ENCODE peak calls at places on chromosomes 16 and 17, in five cellular contexts. One of them, this sample, is unnamed. For H3K4me1, the result is how much of the 10 kb centered on the place peaks cover.

GRCh38 chr16:66267287-66268137 is 99.0 kb upstream of the CDH5 start:
- DNase-seq in OCI-LY7: no peak
- DNase-seq in SK-N-SH: no peak
- DNase-seq in PC-3: no peak
- DNase-seq in MM.1S: no peak
- DNase-seq in this sample: no peak

GRCh38 chr16:2026461-2027023 is at the start of gene NHERF2:
- DNase-seq in MM.1S: peak
- DNase-seq in PC-3: peak
- DNase-seq in SK-N-SH: peak
- DNase-seq in OCI-LY7: no peak
- DNase-seq in this sample: no peak

GRCh38 chr17:28896884-28897768 is at the start of gene FLOT2:
- DNase-seq in OCI-LY7: peak
- DNase-seq in SK-N-SH: peak
- DNase-seq in MM.1S: peak
- DNase-seq in PC-3: peak
- DNase-seq in this sample: peak

GRCh38 chr16:11727945-11728543 is 14.6 kb downstream of the TXNDC11 start:
- DNase-seq in MM.1S: peak
- DNase-seq in OCI-LY7: no peak
- DNase-seq in PC-3: no peak
- DNase-seq in SK-N-SH: no peak
- DNase-seq in this sample: no peak

GRCh38 chr16:55000595-55000994 is 69.9 kb downstream of the IRX5 start:
- DNase-seq in PC-3: no peak
- DNase-seq in SK-N-SH: no peak
- DNase-seq in OCI-LY7: no peak
- DNase-seq in MM.1S: no peak
- DNase-seq in this sample: no peak

GRCh38 chr16:77276686-77277085 is 77.5 kb downstream of the SYCE1L start:
- DNase-seq in OCI-LY7: no peak
- DNase-seq in MM.1S: no peak
- DNase-seq in PC-3: no peak
- DNase-seq in SK-N-SH: no peak
- DNase-seq in this sample: no peak

GRCh38 chr16:3999479-3999868 is 116.8 kb downstream of the ADCY9 start:
- DNase-seq in PC-3: no peak
- DNase-seq in SK-N-SH: no peak
- DNase-seq in MM.1S: no peak
- DNase-seq in OCI-LY7: no peak
- DNase-seq in this sample: peak

GRCh38 chr16:81967358-81967757 is 43.9 kb downstream of the SDR42E1 start:
- DNase-seq in PC-3: no peak
- DNase-seq in OCI-LY7: no peak
- DNase-seq in MM.1S: no peak
- DNase-seq in SK-N-SH: no peak
- DNase-seq in this sample: no peak

GRCh38 chr16:10040136-10041080 is 141.8 kb downstream of the GRIN2A start:
- DNase-seq in SK-N-SH: peak
- DNase-seq in OCI-LY7: no peak
- DNase-seq in PC-3: no peak
- DNase-seq in MM.1S: no peak
- DNase-seq in this sample: no peak

GRCh38 chr17:79843475-79843916 is 4.3 kb upstream of the CBX4 start:
- DNase-seq in OCI-LY7: no peak
- DNase-seq in PC-3: no peak
- DNase-seq in SK-N-SH: no peak
- DNase-seq in MM.1S: no peak
- DNase-seq in this sample: no peak

GRCh38 chr16:9976641-9977040 is 205.6 kb downstream of the GRIN2A start:
- DNase-seq in MM.1S: no peak
- DNase-seq in PC-3: no peak
- DNase-seq in OCI-LY7: no peak
- DNase-seq in SK-N-SH: no peak
- DNase-seq in this sample: no peak

GRCh38 chr17:74243013-74243755 is 29.8 kb downstream of the TTYH2 start:
- DNase-seq in PC-3: no peak
- DNase-seq in OCI-LY7: no peak
- DNase-seq in SK-N-SH: peak
- DNase-seq in MM.1S: no peak
- DNase-seq in this sample: no peak

GRCh38 chr17:32590974-32591373 is 104.2 kb downstream of the CDK5R1 start:
- DNase-seq in OCI-LY7: no peak
- DNase-seq in SK-N-SH: no peak
- DNase-seq in MM.1S: no peak
- DNase-seq in PC-3: no peak
- DNase-seq in this sample: no peak

GRCh38 chr17:68489919-68490318 is 22.3 kb upstream of the PRKAR1A start:
- DNase-seq in OCI-LY7: no peak
- DNase-seq in MM.1S: no peak
- DNase-seq in PC-3: no peak
- DNase-seq in SK-N-SH: no peak
- DNase-seq in this sample: no peak

GRCh38 chr17:75542184-75542583 is 16.7 kb downstream of the LLGL2 start:
- DNase-seq in SK-N-SH: no peak
- DNase-seq in MM.1S: no peak
- DNase-seq in PC-3: no peak
- DNase-seq in OCI-LY7: no peak
- DNase-seq in this sample: no peak

DNA sequence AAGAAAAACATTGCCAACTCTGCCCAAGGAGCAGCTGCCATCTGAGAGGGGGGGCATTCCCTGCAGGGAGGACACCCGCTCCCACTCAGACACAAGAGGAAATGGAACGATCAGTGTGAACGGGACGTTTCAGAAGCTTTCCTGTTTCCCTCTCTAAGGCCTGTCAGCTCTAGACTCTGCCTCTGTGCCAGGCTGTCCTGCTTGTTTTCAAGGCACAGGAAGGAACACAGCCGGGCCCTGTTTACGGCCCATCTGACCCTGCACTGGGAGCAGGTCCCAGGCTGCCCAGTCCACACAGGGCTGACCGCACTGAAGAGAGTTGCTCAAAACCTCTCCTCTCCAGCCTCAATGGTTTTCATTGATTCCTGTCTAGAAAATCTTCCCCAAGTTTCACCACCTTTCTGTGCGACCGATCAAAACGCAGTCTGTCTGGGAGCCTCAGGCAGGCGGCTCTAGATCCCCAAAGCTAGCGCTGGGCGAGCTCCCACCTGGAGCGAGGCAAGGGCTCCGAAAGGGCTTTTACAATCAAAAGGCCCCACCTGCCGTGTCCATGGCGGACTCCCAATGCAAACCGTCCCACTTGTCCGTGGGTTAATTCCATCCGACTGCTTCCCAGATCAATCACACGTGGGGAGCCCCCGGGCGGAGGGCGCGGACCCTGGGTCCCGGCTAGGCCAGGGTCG is 1.5 kb downstream of the PIEZO1 start:
- DNase-seq in MM.1S: peak
- DNase-seq in PC-3: peak
- DNase-seq in SK-N-SH: no peak
- DNase-seq in OCI-LY7: peak
- DNase-seq in this sample: peak
- H3K4me1 ChIP-seq in MM.1S: under half
- H3K4me1 ChIP-seq in PC-3: under half
- H3K4me1 ChIP-seq in SK-N-SH: under half
- H3K4me1 ChIP-seq in OCI-LY7: under half
- H3K4me1 ChIP-seq in this sample: under half

GRCh38 chr17:40553694-40554534 is 11.4 kb downstream of the CCR7 start:
- DNase-seq in OCI-LY7: peak
- DNase-seq in PC-3: no peak
- DNase-seq in SK-N-SH: no peak
- DNase-seq in MM.1S: no peak
- DNase-seq in this sample: peak
- H3K27ac ChIP-seq in OCI-LY7: peak
- H3K27ac ChIP-seq in PC-3: no peak
- H3K27ac ChIP-seq in SK-N-SH: no peak
- H3K27ac ChIP-seq in MM.1S: no peak
- H3K27ac ChIP-seq in this sample: peak

DNA sequence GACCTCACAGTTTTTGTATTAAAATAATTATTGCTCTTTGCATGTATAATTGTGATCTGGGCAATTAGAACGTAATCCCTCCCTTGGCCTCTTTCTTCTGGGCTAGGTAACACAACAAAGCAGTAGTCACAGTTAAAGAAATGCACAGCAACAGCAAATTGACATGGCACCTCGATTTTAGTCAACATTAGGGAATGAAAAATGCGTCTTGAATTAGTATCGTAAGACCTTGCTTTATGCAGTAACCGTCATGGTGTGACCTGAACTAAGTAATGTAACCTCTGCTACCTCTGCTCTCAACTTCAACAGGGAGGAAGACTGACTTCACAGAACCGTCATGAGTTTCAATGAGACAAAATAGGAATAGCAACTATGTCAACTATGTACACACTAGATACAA is 265.4 kb upstream of the MAF start:
- DNase-seq in SK-N-SH: no peak
- DNase-seq in OCI-LY7: no peak
- DNase-seq in PC-3: no peak
- DNase-seq in MM.1S: no peak
- DNase-seq in this sample: no peak
- H2AFZ ChIP-seq in SK-N-SH: no peak
- H2AFZ ChIP-seq in OCI-LY7: no peak
- H2AFZ ChIP-seq in PC-3: no peak
- H2AFZ ChIP-seq in MM.1S: no peak
- H2AFZ ChIP-seq in this sample: no peak

DNA sequence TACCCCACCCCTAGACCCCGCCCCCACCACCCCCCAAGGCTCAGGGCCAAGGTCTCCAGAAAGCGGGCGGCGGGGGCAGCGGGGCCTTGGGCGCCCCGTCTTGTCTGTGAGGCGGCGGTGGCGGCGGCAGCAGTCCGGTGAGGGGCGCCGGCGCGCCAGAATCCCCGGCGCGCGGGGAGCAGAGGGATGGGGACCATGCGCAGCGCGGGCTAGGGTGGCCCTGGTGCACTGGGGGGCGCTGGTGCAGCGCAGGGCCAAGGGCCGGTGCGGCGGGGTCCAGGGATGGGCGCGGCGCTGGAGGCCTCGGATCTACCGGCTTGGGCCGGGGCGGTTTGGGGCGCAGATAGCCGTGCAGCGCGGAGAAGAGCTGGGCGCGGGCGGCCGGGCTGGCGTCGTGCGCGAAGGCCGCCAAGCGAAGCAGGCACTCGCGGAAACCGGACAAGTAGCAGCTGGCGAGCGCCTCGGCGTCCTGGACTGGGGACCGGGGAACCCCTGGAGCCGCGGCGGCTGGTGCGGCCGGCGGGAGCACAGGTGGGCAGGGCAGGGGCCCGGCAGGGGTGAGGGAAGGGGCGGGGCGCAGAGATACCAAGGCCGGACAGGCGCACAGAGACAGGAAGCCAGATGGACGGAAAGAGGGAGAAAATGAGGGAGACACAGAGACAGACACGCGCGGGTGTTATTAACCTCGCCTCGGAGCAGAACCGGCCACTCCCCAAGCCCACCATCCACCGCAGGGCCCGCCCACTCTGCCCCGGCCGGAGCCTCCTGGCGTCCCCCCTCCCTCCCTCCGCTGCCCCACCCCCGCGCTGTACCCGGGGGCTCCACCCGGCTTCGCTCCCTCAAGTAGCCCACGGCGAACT is 2.1 kb downstream of the HES7 start:
- DNase-seq in SK-N-SH: peak
- DNase-seq in OCI-LY7: peak
- DNase-seq in MM.1S: peak
- DNase-seq in PC-3: peak
- DNase-seq in this sample: peak
- H3K4me1 ChIP-seq in SK-N-SH: under half
- H3K4me1 ChIP-seq in OCI-LY7: half or more
- H3K4me1 ChIP-seq in MM.1S: under half
- H3K4me1 ChIP-seq in PC-3: under half
- H3K4me1 ChIP-seq in this sample: under half

This sample was measured in fibroblast of lung.